ENCODE peak calls at places on chromosome 20, in six cellular contexts. J, L, I, H, R and K are unnamed samples.

GRCh38 chr20:59230385-59230784 is 66.8 kb downstream of the ZNF831 start:
- DNase-seq in J (no peak), L (no peak), I (no peak), H (no peak), R (no peak), K (no peak)

GRCh38 chr20:48329676-48330644 is 497.8 kb downstream of the PREX1 start:
- DNase-seq in J (no peak), L (no peak), I (no peak), H (peak), R (no peak), K (no peak)

GRCh38 chr20:19414600-19414999 is 202.2 kb downstream of the SLC24A3 start:
- DNase-seq in J (no peak), L (no peak), I (no peak), H (no peak), R (no peak), K (no peak)

GRCh38 chr20:52494244-52494643 is 302.7 kb upstream of the ZFP64 start:
- DNase-seq in J (no peak), L (peak), I (peak), H (no peak), R (no peak), K (no peak)

GRCh38 chr20:4666001-4666470 is 55.7 kb upstream of the PRND start:
- DNase-seq in J (no peak), L (peak), I (no peak), H (no peak), R (no peak), K (no peak)

GRCh38 chr20:19451591-19452295 is 239.3 kb downstream of the SLC24A3 start:
- DNase-seq in J (no peak), L (no peak), I (no peak), H (no peak), R (no peak), K (no peak)

GRCh38 chr20:4130404-4131189 is 115.2 kb upstream of the RNF24 start:
- DNase-seq in J (no peak), L (no peak), I (no peak), H (no peak), R (no peak), K (no peak)

GRCh38 chr20:39699331-39699730 is 737.2 kb downstream of the DHX35 start:
- DNase-seq in J (no peak), L (no peak), I (no peak), H (no peak), R (no peak), K (no peak)

GRCh38 chr20:36848078-36848660 is 27.8 kb upstream of the TLDC2 start:
- DNase-seq in J (no peak), L (peak), I (peak), H (no peak), R (no peak), K (no peak)

GRCh38 chr20:61748376-61748775 is 317.3 kb downstream of the TAF4 start:
- DNase-seq in J (no peak), L (no peak), I (peak), H (no peak), R (no peak), K (no peak)

GRCh38 chr20:38023181-38024085 is 9.8 kb downstream of the TTI1 start:
- DNase-seq in J (no peak), L (peak), I (peak), H (no peak), R (no peak), K (no peak)